ENCODE peak calls at places on chromosome 12, in seven cellular contexts. J is fibroblast of pulmonary artery, R is gastrocnemius medialis, V is fibroblast of lung, A is Panc1, O is activated gamma-delta T cell treated with Interleukin-2 at 50 U/mL for 16 hours, U is GM03348. D is an unnamed sample.

GRCh38 chr12:49232940-49233841 is 31.7 kb upstream of the TUBA1C start:
- DNase-seq in J (peak), R (peak), V (peak), A (no peak), O (no peak), U (peak), D (peak)

GRCh38 chr12:128817115-128818015 is 6.4 kb downstream of the SLC15A4 start:
- DNase-seq in J (peak), R (peak), V (peak), A (no peak), O (no peak), U (no peak), D (no peak)

GRCh38 chr12:132154341-132154761 is 10.1 kb downstream of the NOC4L start:
- DNase-seq in J (no peak), R (no peak), V (no peak), A (no peak), O (no peak), U (no peak), D (no peak)

GRCh38 chr12:62654558-62655241 is 188.1 kb downstream of the MON2 start:
- DNase-seq in J (no peak), R (no peak), V (no peak), A (no peak), O (no peak), U (no peak), D (no peak)

GRCh38 chr12:122427403-122427802 is 4.9 kb upstream of the CLIP1 start:
- DNase-seq in J (no peak), R (no peak), V (no peak), A (no peak), O (no peak), U (no peak), D (no peak)

GRCh38 chr12:132530851-132531250 is 40.9 kb downstream of the FBRSL1 start:
- DNase-seq in J (no peak), R (no peak), V (no peak), A (no peak), O (no peak), U (no peak), D (no peak)

GRCh38 chr12:62190921-62191746 is 69.1 kb upstream of the USP15 start:
- DNase-seq in J (no peak), R (no peak), V (no peak), A (no peak), O (peak), U (peak), D (no peak)

GRCh38 chr12:49519574-49519936 is 19.3 kb upstream of the KCNH3 start:
- DNase-seq in J (no peak), R (no peak), V (no peak), A (no peak), O (no peak), U (no peak), D (no peak)

GRCh38 chr12:42129595-42130204 is 15.0 kb downstream of the GXYLT1 start:
- DNase-seq in J (peak), R (peak), V (peak), A (no peak), O (no peak), U (peak), D (peak)

GRCh38 chr12:25151476-25151875 is 43.5 kb downstream of the DNAI7 start:
- DNase-seq in J (peak), R (no peak), V (peak), A (peak), O (no peak), U (peak), D (no peak)

GRCh38 chr12:6635856-6636521 is at the start of gene LPAR5:
- DNase-seq in J (no peak), R (no peak), V (peak), A (no peak), O (peak), U (peak), D (no peak)

GRCh38 chr12:20475542-20475941 is 107.2 kb downstream of the PDE3A start:
- DNase-seq in J (peak), R (no peak), V (peak), A (no peak), O (no peak), U (no peak), D (no peak)

GRCh38 chr12:31736472-31736871 is 7.7 kb upstream of the AMN1 start:
- DNase-seq in J (peak), R (no peak), V (peak), A (no peak), O (peak), U (peak), D (no peak)

GRCh38 chr12:94147991-94148840 is at the start of gene PLXNC1:
- DNase-seq in J (peak), R (no peak), V (peak), A (no peak), O (peak), U (peak), D (peak)

GRCh38 chr12:32230607-32230982 is 123.9 kb downstream of the BICD1 start:
- DNase-seq in J (no peak), R (no peak), V (no peak), A (no peak), O (no peak), U (no peak), D (peak)

GRCh38 chr12:15629108-15629507 is 160.1 kb downstream of the EPS8 start:
- DNase-seq in J (peak), R (peak), V (peak), A (peak), O (no peak), U (peak), D (no peak)

GRCh38 chr12:77925536-77926108 is 94.9 kb downstream of the NAV3 start:
- DNase-seq in J (peak), R (peak), V (peak), A (peak), O (no peak), U (peak), D (peak)

GRCh38 chr12:94560416-94561221 is 89.7 kb downstream of the TMCC3 start:
- DNase-seq in J (peak), R (no peak), V (peak), A (no peak), O (no peak), U (no peak), D (no peak)

GRCh38 chr12:85681333-85681732 is 154.9 kb downstream of the RASSF9 start:
- DNase-seq in J (no peak), R (no peak), V (no peak), A (no peak), O (no peak), U (no peak), D (no peak)